ENCODE peak calls at places on chromosomes 3 and 15, in ten cellular contexts. E is non-pigmented ciliary epithelial cell; S is endodermal cell; F is NCI-H1092 treated with DMSO at 0.1 percent for 48 hours; C is T-helper 2 cell; A is activated effector memory CD4-positive, alpha-beta T cell treated with Interleukin-2 at 50 U/mL for 16 hours; R is GM03348; J is NCI-H1105; X is upper lobe of right lung; Z is hepatocyte. O is an unnamed sample.

GRCh38 chr3:56960234-56960917 is 100.1 kb upstream of the SPATA12 start:
- DNase-seq in C (no peak), J (no peak), S (no peak), E (no peak), X (no peak), A (no peak), Z (no peak), F (no peak), R (no peak), O (no peak)

GRCh38 chr15:70375006-70375409 is 277.3 kb upstream of the TLE3 start:
- DNase-seq in C (no peak), E (no peak), X (peak; percentile 73), Z (no peak), R (peak; percentile 47), S (peak; percentile 41), A (no peak), F (no peak), J (peak; percentile 95), O (no peak)

GRCh38 chr15:67834249-67834592 is 5.6 kb downstream of the RNU6-1 start:
- DNase-seq in Z (no peak), A (no peak), X (no peak), C (no peak), S (no peak), F (no peak), J (no peak), R (no peak), E (no peak), O (no peak)

GRCh38 chr15:81270781-81271491 is 53.0 kb downstream of the STARD5 start:
- DNase-seq in A (no peak), X (no peak), E (no peak), J (no peak), F (no peak), R (no peak), C (no peak), S (no peak), Z (no peak), O (no peak)

GRCh38 chr15:99442268-99442897 is 123.4 kb upstream of the MEF2A start:
- DNase-seq in J (no peak), A (no peak), F (no peak), S (peak; percentile 36), X (peak; percentile 70), R (peak; percentile 91), C (no peak), Z (peak; percentile 80), E (peak; percentile 56), O (no peak)

GRCh38 chr15:44101286-44101685 is 93.8 kb downstream of the FRMD5 start:
- DNase-seq in A (no peak), Z (no peak), C (no peak), E (no peak), X (no peak), R (no peak), S (no peak), F (no peak), J (no peak), O (no peak)

GRCh38 chr3:118863731-118864322 is 170.8 kb downstream of the IGSF11 start:
- DNase-seq in S (peak; percentile 76), F (no peak), A (no peak), R (no peak), E (no peak), J (no peak), X (no peak), Z (no peak), C (no peak), O (no peak)

GRCh38 chr3:30728143-30728542 is 121.7 kb downstream of the TGFBR2 start:
- DNase-seq in A (no peak), S (no peak), C (no peak), J (no peak), F (no peak), X (no peak), Z (no peak), E (no peak), R (no peak), O (no peak)

GRCh38 chr3:5195605-5196004 is 8.1 kb downstream of the EDEM1 start:
- DNase-seq in S (no peak), E (no peak), R (no peak), J (no peak), C (no peak), Z (no peak), X (peak; percentile 71), A (no peak), F (no peak), O (peak; percentile 44)